ENCODE peak calls at places on chromosome 12, in seven cellular contexts. O, W, A, G, H, M and I are unnamed samples. For H3K4me1 and H3K27me3, the result is how much of the 10 kb centered on the place peaks cover.

GRCh38 chr12:17214910-17215309 is 608.9 kb upstream of the LMO3 start:
- DNase-seq in O (no peak), W (no peak), A (no peak), G (no peak), H (no peak), M (no peak), I (no peak)

GRCh38 chr12:41514907-41515306 is 326.8 kb downstream of the PDZRN4 start:
- DNase-seq in O (no peak), W (no peak), A (no peak), G (no peak), H (no peak), M (peak), I (no peak)

GRCh38 chr12:27290501-27291168 is 42.0 kb upstream of the BMAL2 start:
- DNase-seq in O (no peak), W (no peak), A (no peak), G (no peak), H (no peak), M (no peak), I (no peak)

GRCh38 chr12:76109879-76110278 is 25.4 kb upstream of the NAP1L1 start:
- DNase-seq in O (peak), W (no peak), A (no peak), G (no peak), H (no peak), M (no peak), I (no peak)

GRCh38 chr12:119938049-119938667 is 50.9 kb upstream of the BICDL1 start:
- DNase-seq in O (peak), W (peak), A (peak), G (peak), H (peak), M (peak), I (peak)

GRCh38 chr12:114869091-114869834 is 185.3 kb upstream of the TBX3 start:
- DNase-seq in O (no peak), W (peak), A (peak), G (no peak), H (peak), M (peak), I (no peak)

GRCh38 chr12:125057708-125058107 is 7.5 kb upstream of the AACS start:
- DNase-seq in O (no peak), W (no peak), A (no peak), G (no peak), H (no peak), M (no peak), I (no peak)

GRCh38 chr12:62776575-62776974 is 158.4 kb downstream of the PPM1H start:
- DNase-seq in O (no peak), W (no peak), A (no peak), G (no peak), H (no peak), M (no peak), I (no peak)

GRCh38 chr12:62331306-62331705 is 71.1 kb downstream of the USP15 start:
- DNase-seq in O (no peak), W (no peak), A (no peak), G (no peak), H (no peak), M (no peak), I (no peak)

GRCh38 chr12:44369967-44370366 is 506.1 kb downstream of the NELL2 start:
- DNase-seq in O (no peak), W (peak), A (no peak), G (no peak), H (no peak), M (no peak), I (no peak)

GRCh38 chr12:3084742-3085141 is 7.6 kb downstream of the TSPAN9 start:
- DNase-seq in O (no peak), W (no peak), A (no peak), G (no peak), H (no peak), M (peak), I (no peak)

GRCh38 chr12:43370299-43370698 is 181.7 kb downstream of the ADAMTS20 start:
- DNase-seq in O (peak), W (peak), A (no peak), G (no peak), H (peak), M (no peak), I (no peak)

GRCh38 chr12:159131-159782 is 54.7 kb downstream of the SLC6A12 start:
- DNase-seq in O (no peak), W (no peak), A (no peak), G (no peak), H (no peak), M (peak), I (no peak)

GRCh38 chr12:109592905-109593272 is 19.3 kb downstream of the MVK start:
- DNase-seq in O (no peak), W (no peak), A (no peak), G (no peak), H (no peak), M (no peak), I (no peak)

GRCh38 chr12:48197549-48197966 is 5.5 kb downstream of the OR10AD1 start:
- DNase-seq in O (peak), W (peak), A (peak), G (no peak), H (peak), M (peak), I (peak)

GRCh38 chr12:10362828-10363664 is 26.8 kb downstream of the KLRK1 start:
- DNase-seq in O (peak), W (no peak), A (no peak), G (no peak), H (no peak), M (no peak), I (no peak)

GRCh38 chr12:30701056-30701455 is 5.4 kb upstream of the IPO8 start:
- DNase-seq in O (no peak), W (no peak), A (no peak), G (no peak), H (peak), M (no peak), I (no peak)

GRCh38 chr12:18752947-18753346 is 15.0 kb downstream of the CAPZA3 start:
- DNase-seq in O (no peak), W (no peak), A (no peak), G (no peak), H (no peak), M (peak), I (no peak)

GRCh38 chr12:71780207-71780822 is 25.7 kb downstream of the RAB21 start:
- DNase-seq in O (peak), W (peak), A (peak), G (peak), H (peak), M (peak), I (peak)

GRCh38 chr12:88142610-88142991 is 494 bp downstream of the TMTC3 start:
- DNase-seq in O (peak), W (peak), A (peak), G (peak), H (no peak), M (peak), I (peak)

GRCh38 chr12:15534322-15534721 is 212.0 kb downstream of the PTPRO start:
- DNase-seq in O (no peak), W (no peak), A (no peak), G (no peak), H (peak), M (no peak), I (peak)

GRCh38 chr12:119444462-119445044 is 110.0 kb downstream of the CCDC60 start:
- DNase-seq in O (peak), W (peak), A (peak), G (peak), H (peak), M (peak), I (peak)

GRCh38 chr12:89707623-89707991 is 1.0 kb downstream of the ATP2B1 start:
- DNase-seq in O (peak), W (no peak), A (peak), G (no peak), H (no peak), M (peak), I (peak)
- TF ChIP-seq EZH2 in O (no peak), W (no peak), A (no peak), G (no peak), H (no peak), M (no peak), I (no peak)

GRCh38 chr12:6213969-6214368 is 13.8 kb downstream of the CD9 start:
- DNase-seq in O (no peak), W (peak), A (no peak), G (no peak), H (no peak), M (no peak), I (no peak)

GRCh38 chr12:6214633-6215032 is 14.4 kb downstream of the CD9 start:
- DNase-seq in O (peak), W (no peak), A (no peak), G (peak), H (no peak), M (no peak), I (no peak)

GRCh38 chr12:6212086-6212485 is 11.9 kb downstream of the CD9 start:
- DNase-seq in O (no peak), W (no peak), A (no peak), G (no peak), H (no peak), M (no peak), I (no peak)

GRCh38 chr12:6208140-6208539 is 7.9 kb downstream of the CD9 start:
- DNase-seq in O (no peak), W (no peak), A (no peak), G (no peak), H (no peak), M (no peak), I (no peak)

DNA sequence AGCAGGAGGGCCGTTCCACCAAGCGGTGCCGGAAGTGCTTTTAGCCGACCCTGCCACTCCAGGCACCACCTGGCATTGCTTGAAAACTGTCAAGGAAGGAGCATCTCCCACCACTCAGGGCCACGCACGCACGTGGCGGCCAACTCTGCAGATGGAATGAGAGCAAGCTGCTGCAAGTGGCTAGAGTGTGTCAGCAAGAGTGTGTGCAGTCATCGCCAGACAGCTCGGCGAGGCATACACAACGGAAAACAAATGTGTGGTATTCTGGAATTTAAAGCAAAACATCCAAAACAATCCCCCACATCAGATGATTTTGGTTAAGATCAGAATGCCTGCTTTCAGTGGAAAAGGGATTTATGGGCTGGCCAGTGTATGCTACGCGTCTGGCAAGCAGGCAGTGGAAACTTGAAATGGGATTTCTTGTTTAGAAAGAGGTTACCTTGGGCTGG is 11.2 kb downstream of the CD9 start:
- DNase-seq in O (no peak), W (no peak), A (peak), G (no peak), H (peak), M (no peak), I (no peak)
- H3K4me1 ChIP-seq in O (half or more), W (under half), A (under half), G (half or more), H (under half), M (under half), I (under half)

DNA sequence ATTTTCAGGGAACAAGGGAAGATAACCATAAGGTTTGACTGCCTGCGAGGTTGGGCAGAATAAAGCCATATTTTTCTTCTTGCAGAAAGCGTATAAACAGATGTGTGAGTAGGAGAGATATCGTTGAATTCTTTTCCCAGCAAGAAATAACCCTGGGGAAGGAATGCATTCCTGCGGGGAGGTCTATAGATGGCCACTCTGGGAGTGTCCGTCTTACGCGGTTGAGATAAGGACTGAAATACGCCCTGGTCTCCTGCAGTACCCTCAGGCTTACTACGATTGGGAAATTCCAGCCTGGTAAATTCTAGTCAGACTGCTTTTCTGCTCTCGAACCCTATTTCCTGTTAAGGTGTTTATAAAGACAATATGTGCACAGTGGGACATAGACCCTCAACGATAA is 225.0 kb downstream of the LRIG3 start:
- DNase-seq in O (no peak), W (no peak), A (no peak), G (peak), H (no peak), M (no peak), I (no peak)
- H3K27me3 ChIP-seq in O (under half), W (under half), A (under half), G (under half), H (under half), M (under half), I (under half)

GRCh38 chr12:11731042-11731357 is 81.5 kb downstream of the ETV6 start:
- DNase-seq in O (no peak), W (no peak), A (no peak), G (no peak), H (no peak), M (no peak), I (no peak)
- TF ChIP-seq EZH2 in O (no peak), W (no peak), A (no peak), G (no peak), H (no peak), M (no peak), I (no peak)

GRCh38 chr12:121509339-121509738 is 71.5 kb downstream of the KDM2B start:
- DNase-seq in O (no peak), W (no peak), A (no peak), G (no peak), H (no peak), M (no peak), I (no peak)
- H3K4me1 ChIP-seq in O (under half), W (under half), A (under half), G (under half), H (under half), M (under half), I (under half)

GRCh38 chr12:52685406-52685890 is 5.2 kb upstream of the KRT1 start:
- DNase-seq in O (no peak), W (no peak), A (no peak), G (no peak), H (no peak), M (no peak), I (no peak)
- H3K27me3 ChIP-seq in O (under half), W (half or more), A (half or more), G (under half), H (under half), M (under half), I (half or more)

GRCh38 chr12:67069451-67070306 is 199.5 kb upstream of the CAND1 start:
- DNase-seq in O (peak), W (peak), A (peak), G (peak), H (no peak), M (peak), I (peak)
- TF ChIP-seq EZH2 in O (no peak), W (no peak), A (no peak), G (no peak), H (peak), M (no peak), I (no peak)

GRCh38 chr12:56530390-56531055 is 8.9 kb downstream of the RBMS2 start:
- DNase-seq in O (no peak), W (no peak), A (no peak), G (no peak), H (peak), M (no peak), I (no peak)

GRCh38 chr12:56528836-56529235 is 7.2 kb downstream of the RBMS2 start:
- DNase-seq in O (no peak), W (no peak), A (no peak), G (no peak), H (peak), M (no peak), I (no peak)

GRCh38 chr12:56529656-56530055 is 8.0 kb downstream of the RBMS2 start:
- DNase-seq in O (peak), W (no peak), A (no peak), G (no peak), H (peak), M (no peak), I (no peak)
- H3K4me1 ChIP-seq in O (under half), W (under half), A (under half), G (under half), H (under half), M (under half), I (under half)